ENCODE peak calls at places on chromosomes 6 and 20, in four cellular contexts. C, D, N and T are unnamed samples.

GRCh38 chr20:41009960-41010359 is 18.7 kb upstream of the TOP1 start:
- DNase-seq in D (peak; percentile 60), C (no peak), N (no peak), T (no peak)

GRCh38 chr6:147508073-147508870 is at the start of gene SAMD5:
- DNase-seq in D (peak; percentile 4), C (peak; percentile 32), N (peak; percentile 29), T (peak; percentile 80)

GRCh38 chr6:168988801-168989200 is 264.8 kb downstream of the THBS2 start:
- DNase-seq in C (no peak), N (no peak), D (no peak), T (no peak)

GRCh38 chr20:44681796-44682566 is 30.5 kb upstream of the ADA start:
- DNase-seq in C (no peak), D (no peak), N (no peak), T (no peak)

GRCh38 chr6:170222498-170223471 is 68.1 kb downstream of the DLL1 start:
- DNase-seq in N (no peak), D (no peak), C (no peak), T (no peak)

GRCh38 chr6:111430605-111431378 is 52.2 kb downstream of the REV3L start:
- DNase-seq in C (no peak), N (no peak), D (no peak), T (no peak)

GRCh38 chr20:33062750-33063149 is 9.0 kb downstream of the BPIFB3 start:
- DNase-seq in D (no peak), C (no peak), N (no peak), T (no peak)

GRCh38 chr6:52261229-52261628 is 16.9 kb upstream of the IL17F start:
- DNase-seq in D (no peak), C (no peak), N (no peak), T (no peak)

GRCh38 chr6:15818491-15818890 is 155.7 kb upstream of the DTNBP1 start:
- DNase-seq in C (no peak), N (no peak), D (no peak), T (no peak)

GRCh38 chr20:53736757-53737403 is 143.2 kb upstream of the ZNF217 start:
- DNase-seq in N (no peak), D (no peak), C (no peak), T (no peak)

GRCh38 chr20:57698191-57698866 is 11.5 kb downstream of the PMEPA1 start:
- DNase-seq in D (peak; percentile 31), C (peak; percentile 94), N (no peak), T (no peak)

GRCh38 chr20:58555078-58555765 is 40.0 kb upstream of the APCDD1L start:
- DNase-seq in C (no peak), N (no peak), D (no peak), T (no peak)

GRCh38 chr6:168031411-168032382 is 34.2 kb downstream of the KIF25 start:
- DNase-seq in C (no peak), D (no peak), N (no peak), T (no peak)

GRCh38 chr20:50561379-50562078 is 51.3 kb downstream of the PTPN1 start:
- DNase-seq in D (no peak), N (no peak), C (peak; percentile 95), T (no peak)

GRCh38 chr6:153024401-153025017 is 22.0 kb upstream of the MTRF1L start:
- DNase-seq in D (peak; percentile 75), C (peak; percentile 51), N (peak; percentile 19), T (peak; percentile 80)

GRCh38 chr6:169073311-169073710 is 180.3 kb downstream of the THBS2 start:
- DNase-seq in D (no peak), C (no peak), N (no peak), T (no peak)

GRCh38 chr20:37669773-37670236 is 24.0 kb upstream of the CTNNBL1 start:
- DNase-seq in C (no peak), N (no peak), D (no peak), T (no peak)

GRCh38 chr6:328184-328670 is 35.9 kb downstream of the DUSP22 start:
- DNase-seq in N (no peak), C (no peak), D (no peak), T (no peak)

GRCh38 chr6:166473886-166474596 is 91.3 kb upstream of the MPC1 start:
- DNase-seq in C (no peak), N (no peak), D (no peak), T (no peak)

GRCh38 chr20:51387125-51387865 is 155.2 kb downstream of the NFATC2 start:
- DNase-seq in D (no peak), N (no peak), C (no peak), T (no peak)

GRCh38 chr6:30037182-30037788 is 23.8 kb upstream of the POLR1H start:
- DNase-seq in C (no peak), N (no peak), D (peak; percentile 38), T (peak; percentile 50)

GRCh38 chr6:127514396-127515227 is 4.5 kb downstream of the MTCL3 start:
- DNase-seq in D (no peak), C (no peak), N (peak; percentile 3), T (no peak)

GRCh38 chr6:71123051-71123450 is 165.6 kb upstream of the OGFRL1 start:
- DNase-seq in N (no peak), D (no peak), C (no peak), T (no peak)

GRCh38 chr20:58971429-58971828 is 9.6 kb upstream of the NELFCD start:
- DNase-seq in D (no peak), C (no peak), N (no peak), T (no peak)

GRCh38 chr6:137070303-137070702 is 25.5 kb upstream of the IL20RA start:
- DNase-seq in D (no peak), C (no peak), N (no peak), T (no peak)

GRCh38 chr20:52945862-52946522 is 26.2 kb upstream of the TSHZ2 start:
- DNase-seq in C (no peak), D (no peak), N (no peak), T (no peak)

GRCh38 chr20:47358672-47359532 is 2.4 kb upstream of the ZMYND8 start:
- DNase-seq in N (no peak), D (peak; percentile 100), C (peak; percentile 49), T (peak; percentile 63)

GRCh38 chr20:24764825-24765224 is 184.2 kb upstream of the CST7 start:
- DNase-seq in N (no peak), C (no peak), D (no peak), T (no peak)

GRCh38 chr6:112365952-112366351 is 18.8 kb downstream of the RFPL4B start:
- DNase-seq in N (no peak), C (no peak), D (no peak), T (no peak)

DNA sequence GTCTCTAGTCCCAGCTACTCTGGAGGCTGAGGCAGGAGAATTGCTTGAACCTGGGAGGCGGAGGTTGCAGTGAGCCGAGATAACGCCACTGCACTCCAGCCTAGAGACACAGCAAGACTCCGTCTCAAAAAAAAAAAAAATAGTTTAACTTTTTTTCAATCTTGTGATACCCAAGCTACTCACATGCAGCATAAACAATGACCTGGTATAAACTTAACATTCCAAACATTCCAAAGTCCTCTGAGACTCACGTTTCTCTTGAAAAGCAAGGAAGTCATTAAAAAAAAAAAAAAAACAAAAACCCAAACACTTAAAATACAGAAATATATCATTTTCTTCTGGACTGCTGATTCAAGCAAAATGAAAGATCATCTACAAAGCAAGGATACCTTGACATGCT is 14.3 kb downstream of the CRNKL1 start:
- DNase-seq in N (no peak), C (no peak), D (no peak), T (no peak)
- TF ChIP-seq ZNF274 in N (no peak), C (no peak), D (no peak), T (no peak)

GRCh38 chr20:5657190-5657872 is 92.9 kb upstream of the SHLD1 start:
- DNase-seq in N (no peak), C (no peak), D (peak; percentile 70), T (no peak)
- TF ChIP-seq ZNF274 in N (no peak), C (no peak), D (no peak), T (no peak)

GRCh38 chr6:106825156-106825555 is 149.4 kb downstream of the CD24 start:
- DNase-seq in D (no peak), N (no peak), C (no peak), T (no peak)
- TF ChIP-seq ZNF274 in D (no peak), N (no peak), C (no peak), T (no peak)

GRCh38 chr6:7414811-7415210 is 25.2 kb downstream of the RIOK1 start:
- DNase-seq in D (no peak), N (no peak), C (no peak), T (no peak)
- TF ChIP-seq ZNF274 in D (no peak), N (no peak), C (no peak), T (no peak)

GRCh38 chr6:5930968-5931367 is 75.8 kb downstream of the NRN1 start:
- DNase-seq in C (no peak), N (no peak), D (no peak), T (no peak)

GRCh38 chr6:5936140-5936539 is 70.6 kb downstream of the NRN1 start:
- DNase-seq in C (no peak), D (no peak), N (no peak), T (no peak)

DNA sequence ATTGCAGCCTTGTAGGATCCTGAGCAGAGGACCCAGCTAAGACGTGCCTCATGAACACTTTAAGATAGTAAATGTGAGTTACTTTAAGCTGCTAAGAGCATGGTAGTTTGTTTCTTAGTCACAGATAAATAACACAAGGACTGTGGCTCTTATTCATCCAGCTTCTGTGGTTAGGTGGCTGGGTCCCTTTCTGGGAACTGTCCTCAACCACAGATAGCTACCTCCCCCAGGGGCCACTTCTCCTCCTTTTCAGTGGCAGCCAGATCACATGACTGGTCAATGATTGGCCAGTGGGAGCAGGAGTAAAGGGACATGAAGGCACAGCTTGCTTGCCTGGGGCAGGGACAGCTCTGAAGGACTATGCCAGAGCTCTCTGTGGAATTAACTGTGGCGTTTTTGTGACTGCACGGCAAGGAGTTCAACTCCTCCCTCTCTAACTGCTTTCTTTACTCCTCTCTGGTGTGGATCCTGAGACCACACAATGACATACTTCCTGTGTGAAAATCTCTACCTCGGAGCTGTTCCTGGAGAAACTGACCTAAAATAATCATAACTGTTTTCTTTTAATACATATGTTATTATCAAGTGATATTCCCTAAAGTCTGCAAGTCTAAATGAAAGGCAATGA is 76.5 kb downstream of the NRN1 start:
- DNase-seq in D (no peak), C (no peak), N (no peak), T (no peak)
- TF ChIP-seq ZNF274 in D (no peak), C (no peak), N (no peak), T (no peak)